ENCODE peak calls at places on chromosomes 11 and 22, in eight cellular contexts. One of them, this sample, is unnamed. For H3K36me3, the result is how much of the 10 kb centered on the place peaks cover.

GRCh38 chr11:73270089-73270854 is 1.9 kb upstream of the P2RY6 start:
- DNase-seq in cardiac muscle cell: no peak
- DNase-seq in OCI-LY7: peak
- DNase-seq in uterus: no peak
- DNase-seq in IMR-90: no peak
- DNase-seq in thoracic aorta: no peak
- DNase-seq in H1: no peak
- DNase-seq in heart left ventricle: no peak
- DNase-seq in this sample: no peak

GRCh38 chr11:117256573-117256972 is 24.1 kb downstream of the RNF214 start:
- DNase-seq in cardiac muscle cell: no peak
- DNase-seq in OCI-LY7: no peak
- DNase-seq in uterus: no peak
- DNase-seq in IMR-90: peak
- DNase-seq in thoracic aorta: no peak
- DNase-seq in H1: no peak
- DNase-seq in heart left ventricle: no peak
- DNase-seq in this sample: peak

GRCh38 chr11:67278135-67278938 is 10.8 kb upstream of the ANKRD13D start:
- DNase-seq in cardiac muscle cell: no peak
- DNase-seq in OCI-LY7: no peak
- DNase-seq in uterus: no peak
- DNase-seq in IMR-90: no peak
- DNase-seq in thoracic aorta: no peak
- DNase-seq in H1: no peak
- DNase-seq in heart left ventricle: peak
- DNase-seq in this sample: no peak

GRCh38 chr11:119572481-119573424 is 149.8 kb upstream of the THY1 start:
- DNase-seq in cardiac muscle cell: no peak
- DNase-seq in OCI-LY7: no peak
- DNase-seq in uterus: no peak
- DNase-seq in IMR-90: no peak
- DNase-seq in thoracic aorta: no peak
- DNase-seq in H1: no peak
- DNase-seq in heart left ventricle: no peak
- DNase-seq in this sample: no peak

GRCh38 chr11:59918987-59919589 is 19.1 kb upstream of the OOSP1 start:
- DNase-seq in cardiac muscle cell: peak
- DNase-seq in OCI-LY7: peak
- DNase-seq in uterus: no peak
- DNase-seq in IMR-90: peak
- DNase-seq in thoracic aorta: no peak
- DNase-seq in H1: no peak
- DNase-seq in heart left ventricle: no peak
- DNase-seq in this sample: peak

GRCh38 chr11:47271961-47272661 is 2.2 kb downstream of the MADD start:
- DNase-seq in cardiac muscle cell: peak
- DNase-seq in OCI-LY7: peak
- DNase-seq in uterus: no peak
- DNase-seq in IMR-90: no peak
- DNase-seq in thoracic aorta: no peak
- DNase-seq in H1: no peak
- DNase-seq in heart left ventricle: peak
- DNase-seq in this sample: no peak

GRCh38 chr22:46116491-46116958 is 33.8 kb upstream of the PPARA start:
- DNase-seq in cardiac muscle cell: peak
- DNase-seq in OCI-LY7: peak
- DNase-seq in uterus: peak
- DNase-seq in IMR-90: peak
- DNase-seq in thoracic aorta: peak
- DNase-seq in H1: peak
- DNase-seq in heart left ventricle: peak
- DNase-seq in this sample: peak

GRCh38 chr11:111833524-111833923 is 37.9 kb downstream of the ALG9 start:
- DNase-seq in cardiac muscle cell: no peak
- DNase-seq in OCI-LY7: no peak
- DNase-seq in uterus: no peak
- DNase-seq in IMR-90: no peak
- DNase-seq in thoracic aorta: no peak
- DNase-seq in H1: no peak
- DNase-seq in heart left ventricle: no peak
- DNase-seq in this sample: peak

GRCh38 chr22:45268167-45268957 is 16.4 kb upstream of the UPK3A start:
- DNase-seq in cardiac muscle cell: peak
- DNase-seq in OCI-LY7: no peak
- DNase-seq in uterus: peak
- DNase-seq in IMR-90: no peak
- DNase-seq in thoracic aorta: no peak
- DNase-seq in H1: peak
- DNase-seq in heart left ventricle: no peak
- DNase-seq in this sample: no peak

GRCh38 chr11:84564180-84564866 is 1062.8 kb downstream of the DLG2 start:
- DNase-seq in cardiac muscle cell: peak
- DNase-seq in OCI-LY7: peak
- DNase-seq in uterus: peak
- DNase-seq in IMR-90: peak
- DNase-seq in thoracic aorta: no peak
- DNase-seq in H1: no peak
- DNase-seq in heart left ventricle: no peak
- DNase-seq in this sample: peak

GRCh38 chr22:35275580-35275979 is 18.3 kb downstream of the HMGXB4 start:
- DNase-seq in cardiac muscle cell: no peak
- DNase-seq in OCI-LY7: no peak
- DNase-seq in uterus: no peak
- DNase-seq in IMR-90: peak
- DNase-seq in thoracic aorta: no peak
- DNase-seq in H1: no peak
- DNase-seq in heart left ventricle: no peak
- DNase-seq in this sample: no peak

GRCh38 chr11:95404370-95404769 is 173.4 kb upstream of the SESN3 start:
- DNase-seq in cardiac muscle cell: no peak
- DNase-seq in OCI-LY7: no peak
- DNase-seq in uterus: no peak
- DNase-seq in IMR-90: no peak
- DNase-seq in thoracic aorta: no peak
- DNase-seq in H1: no peak
- DNase-seq in heart left ventricle: no peak
- DNase-seq in this sample: no peak

GRCh38 chr22:50076646-50077624 is 8.3 kb downstream of the MLC1 start:
- DNase-seq in cardiac muscle cell: no peak
- DNase-seq in OCI-LY7: peak
- DNase-seq in uterus: no peak
- DNase-seq in IMR-90: no peak
- DNase-seq in thoracic aorta: no peak
- DNase-seq in H1: no peak
- DNase-seq in heart left ventricle: no peak
- DNase-seq in this sample: no peak

GRCh38 chr11:61800331-61801281 is 7.9 kb downstream of the FEN1 start:
- DNase-seq in cardiac muscle cell: no peak
- DNase-seq in OCI-LY7: no peak
- DNase-seq in uterus: no peak
- DNase-seq in IMR-90: peak
- DNase-seq in thoracic aorta: no peak
- DNase-seq in H1: no peak
- DNase-seq in heart left ventricle: no peak
- DNase-seq in this sample: no peak

GRCh38 chr11:61803889-61804647 is 11.4 kb downstream of the FEN1 start:
- DNase-seq in cardiac muscle cell: no peak
- DNase-seq in OCI-LY7: no peak
- DNase-seq in uterus: no peak
- DNase-seq in IMR-90: peak
- DNase-seq in thoracic aorta: no peak
- DNase-seq in H1: no peak
- DNase-seq in heart left ventricle: no peak
- DNase-seq in this sample: peak

GRCh38 chr11:61806785-61807184 is 10.0 kb downstream of the FADS1 start:
- DNase-seq in cardiac muscle cell: no peak
- DNase-seq in OCI-LY7: no peak
- DNase-seq in uterus: no peak
- DNase-seq in IMR-90: no peak
- DNase-seq in thoracic aorta: no peak
- DNase-seq in H1: no peak
- DNase-seq in heart left ventricle: no peak
- DNase-seq in this sample: no peak

GRCh38 chr11:61799665-61800284 is 7.1 kb downstream of the FEN1 start:
- DNase-seq in cardiac muscle cell: no peak
- DNase-seq in OCI-LY7: no peak
- DNase-seq in uterus: no peak
- DNase-seq in IMR-90: no peak
- DNase-seq in thoracic aorta: no peak
- DNase-seq in H1: no peak
- DNase-seq in heart left ventricle: no peak
- DNase-seq in this sample: no peak

DNA sequence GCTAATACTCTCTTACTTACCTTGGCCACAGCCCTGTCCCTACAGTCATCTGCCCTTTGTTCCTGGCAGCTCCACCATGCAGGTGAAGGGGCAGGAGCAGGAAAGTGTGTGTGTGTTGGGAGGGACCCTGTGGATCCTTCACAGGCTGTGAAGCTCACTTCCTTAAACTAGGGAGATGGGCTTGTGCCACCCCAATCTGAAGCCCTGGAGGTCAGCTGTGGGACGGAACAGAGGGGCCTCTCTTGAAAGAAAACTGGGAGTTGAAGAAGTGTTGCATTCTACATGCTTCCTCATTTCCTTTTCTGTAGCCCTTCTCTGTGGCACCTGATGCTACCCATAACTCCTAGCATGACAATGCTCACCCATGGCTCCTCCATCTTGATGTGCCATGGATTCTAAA is 11.7 kb downstream of the FADS1 start:
- DNase-seq in cardiac muscle cell: no peak
- DNase-seq in OCI-LY7: no peak
- DNase-seq in uterus: no peak
- DNase-seq in IMR-90: no peak
- DNase-seq in thoracic aorta: no peak
- DNase-seq in H1: no peak
- DNase-seq in heart left ventricle: no peak
- DNase-seq in this sample: no peak
- H3K4me3 ChIP-seq in cardiac muscle cell: no peak
- H3K4me3 ChIP-seq in OCI-LY7: no peak
- H3K4me3 ChIP-seq in uterus: no peak
- H3K4me3 ChIP-seq in IMR-90: no peak
- H3K4me3 ChIP-seq in thoracic aorta: no peak
- H3K4me3 ChIP-seq in H1: no peak
- H3K4me3 ChIP-seq in heart left ventricle: no peak
- H3K4me3 ChIP-seq in this sample: no peak

DNA sequence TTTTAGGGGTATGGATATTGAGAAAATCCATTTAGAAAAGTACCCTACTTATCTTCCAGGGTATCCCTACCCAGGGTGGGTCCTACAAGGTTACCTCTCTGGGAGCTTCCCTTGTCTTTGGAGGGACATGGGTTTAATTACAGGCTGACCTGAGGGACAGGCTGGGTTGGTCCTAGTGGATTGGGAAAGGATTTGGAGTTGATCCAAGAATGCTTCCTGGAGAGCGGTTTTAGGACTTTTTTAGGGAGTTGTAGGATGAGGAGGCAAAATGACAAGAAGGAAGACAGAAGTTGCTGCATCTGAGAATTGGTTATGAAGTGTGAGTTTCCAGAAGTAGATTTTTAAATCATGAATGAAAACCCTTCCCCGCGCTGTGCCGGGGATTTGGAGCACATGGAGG is 61.8 kb upstream of the CRTAM start:
- DNase-seq in cardiac muscle cell: no peak
- DNase-seq in OCI-LY7: no peak
- DNase-seq in uterus: no peak
- DNase-seq in IMR-90: no peak
- DNase-seq in thoracic aorta: no peak
- DNase-seq in H1: no peak
- DNase-seq in heart left ventricle: no peak
- DNase-seq in this sample: no peak
- H3K27ac ChIP-seq in cardiac muscle cell: no peak
- H3K27ac ChIP-seq in OCI-LY7: no peak
- H3K27ac ChIP-seq in uterus: no peak
- H3K27ac ChIP-seq in IMR-90: no peak
- H3K27ac ChIP-seq in thoracic aorta: no peak
- H3K27ac ChIP-seq in H1: no peak
- H3K27ac ChIP-seq in heart left ventricle: no peak
- H3K27ac ChIP-seq in this sample: no peak

GRCh38 chr11:64898076-64898445 is 18.9 kb downstream of the ATG2A start:
- DNase-seq in cardiac muscle cell: no peak
- DNase-seq in OCI-LY7: no peak
- DNase-seq in uterus: no peak
- DNase-seq in IMR-90: no peak
- DNase-seq in thoracic aorta: no peak
- DNase-seq in H1: no peak
- DNase-seq in heart left ventricle: no peak
- DNase-seq in this sample: no peak

GRCh38 chr11:64897381-64898075 is 19.1 kb upstream of the EHD1 start:
- DNase-seq in cardiac muscle cell: no peak
- DNase-seq in OCI-LY7: no peak
- DNase-seq in uterus: no peak
- DNase-seq in IMR-90: no peak
- DNase-seq in thoracic aorta: no peak
- DNase-seq in H1: no peak
- DNase-seq in heart left ventricle: peak
- DNase-seq in this sample: no peak

GRCh38 chr11:64900263-64900678 is 16.7 kb downstream of the ATG2A start:
- DNase-seq in cardiac muscle cell: no peak
- DNase-seq in OCI-LY7: no peak
- DNase-seq in uterus: no peak
- DNase-seq in IMR-90: peak
- DNase-seq in thoracic aorta: no peak
- DNase-seq in H1: no peak
- DNase-seq in heart left ventricle: no peak
- DNase-seq in this sample: no peak

GRCh38 chr11:64896448-64897022 is 18.1 kb upstream of the EHD1 start:
- DNase-seq in cardiac muscle cell: no peak
- DNase-seq in OCI-LY7: no peak
- DNase-seq in uterus: no peak
- DNase-seq in IMR-90: no peak
- DNase-seq in thoracic aorta: no peak
- DNase-seq in H1: no peak
- DNase-seq in heart left ventricle: no peak
- DNase-seq in this sample: no peak

GRCh38 chr11:64898541-64898940 is 18.5 kb downstream of the ATG2A start:
- DNase-seq in cardiac muscle cell: no peak
- DNase-seq in OCI-LY7: no peak
- DNase-seq in uterus: no peak
- DNase-seq in IMR-90: no peak
- DNase-seq in thoracic aorta: no peak
- DNase-seq in H1: no peak
- DNase-seq in heart left ventricle: no peak
- DNase-seq in this sample: no peak
- H3K36me3 ChIP-seq in cardiac muscle cell: under half
- H3K36me3 ChIP-seq in OCI-LY7: under half
- H3K36me3 ChIP-seq in uterus: under half
- H3K36me3 ChIP-seq in IMR-90: half or more
- H3K36me3 ChIP-seq in thoracic aorta: under half
- H3K36me3 ChIP-seq in H1: under half
- H3K36me3 ChIP-seq in heart left ventricle: half or more
- H3K36me3 ChIP-seq in this sample: under half

DNA sequence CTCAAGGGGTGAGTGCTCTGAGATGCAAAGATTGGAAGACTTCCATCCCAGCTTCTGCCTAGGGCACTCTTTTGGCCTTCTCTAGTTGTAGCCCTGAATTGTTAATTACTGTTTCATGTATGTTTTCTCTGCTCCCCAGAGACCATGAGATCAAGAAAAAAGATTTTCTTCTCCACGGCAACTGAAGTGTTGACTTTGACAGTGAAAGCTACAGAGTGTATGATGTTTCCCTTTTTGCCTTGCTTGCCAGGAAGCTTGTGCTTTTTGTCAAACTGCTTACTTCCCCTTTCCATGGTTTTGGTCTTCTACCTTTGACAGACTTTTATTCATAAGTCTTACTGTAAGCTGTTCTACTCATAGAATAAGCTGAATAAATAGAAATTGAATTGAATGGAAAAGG is 23.3 kb upstream of the EIF3D start:
- DNase-seq in cardiac muscle cell: no peak
- DNase-seq in OCI-LY7: peak
- DNase-seq in uterus: no peak
- DNase-seq in IMR-90: no peak
- DNase-seq in thoracic aorta: no peak
- DNase-seq in H1: no peak
- DNase-seq in heart left ventricle: no peak
- DNase-seq in this sample: no peak
- H3K4me3 ChIP-seq in cardiac muscle cell: no peak
- H3K4me3 ChIP-seq in OCI-LY7: peak
- H3K4me3 ChIP-seq in uterus: no peak
- H3K4me3 ChIP-seq in IMR-90: no peak
- H3K4me3 ChIP-seq in thoracic aorta: no peak
- H3K4me3 ChIP-seq in H1: no peak
- H3K4me3 ChIP-seq in heart left ventricle: no peak
- H3K4me3 ChIP-seq in this sample: no peak

This sample was measured in brain microvascular endothelial cell.